ENCODE peak calls at places on chromosomes 7 and 10, in seven cellular contexts. B, C, N, A, J, Y and R are unnamed samples.

GRCh38 chr7:120989571-120990220 is 1.2 kb downstream of the CPED1 start:
- DNase-seq in A (no peak), Y (no peak), N (no peak), B (no peak), J (no peak), C (no peak), R (no peak)

GRCh38 chr10:659710-660141 is 29.7 kb downstream of the DIP2C start:
- DNase-seq in Y (no peak), A (no peak), J (no peak), B (no peak), C (no peak), N (no peak), R (peak)

GRCh38 chr10:122323941-122324675 is 50.4 kb upstream of the PLEKHA1 start:
- DNase-seq in N (no peak), B (no peak), Y (no peak), J (no peak), C (no peak), A (no peak), R (no peak)

GRCh38 chr7:28155964-28156363 is 24.6 kb downstream of the JAZF1 start:
- DNase-seq in N (no peak), Y (no peak), B (no peak), C (no peak), J (no peak), A (no peak), R (no peak)

GRCh38 chr10:131200856-131201470 is 110.6 kb downstream of the TCERG1L start:
- DNase-seq in N (no peak), J (no peak), B (no peak), Y (no peak), A (no peak), C (no peak), R (no peak)

GRCh38 chr7:27237735-27238334 is 4.8 kb upstream of the EVX1 start:
- DNase-seq in N (no peak), B (no peak), A (no peak), Y (no peak), J (no peak), C (peak), R (no peak)

GRCh38 chr7:108263364-108263951 is 133.3 kb upstream of the LAMB4 start:
- DNase-seq in N (no peak), B (no peak), Y (no peak), J (no peak), C (no peak), A (no peak), R (peak)

GRCh38 chr10:111986079-111986478 is 197.5 kb downstream of the GPAM start:
- DNase-seq in A (no peak), J (no peak), C (no peak), N (no peak), B (no peak), Y (no peak), R (no peak)

GRCh38 chr10:78996449-78997129 is 72.2 kb upstream of the ZMIZ1 start:
- DNase-seq in B (no peak), J (no peak), C (no peak), Y (no peak), N (no peak), A (no peak), R (no peak)

GRCh38 chr10:52541082-52541481 is 227.0 kb downstream of the DKK1 start:
- DNase-seq in Y (no peak), J (no peak), A (no peak), C (no peak), B (no peak), N (no peak), R (no peak)